ENCODE peak calls at places on chromosome 6, in four cellular contexts. One of them, this sample, is unnamed.
A peak's percentile ranks its signal among the peaks of the same experiment; 100 is the strongest.

GRCh38 chr6:167255918-167256553 is 35.1 kb upstream of the UNC93A start:
- DNase-seq in AG09309: no peak
- DNase-seq in astrocyte of the spinal cord: no peak
- DNase-seq in neural progenitor cell: no peak
- DNase-seq in this sample: no peak

GRCh38 chr6:157764346-157765068 is 58.5 kb upstream of the SNX9 start:
- DNase-seq in AG09309: peak; percentile 100
- DNase-seq in astrocyte of the spinal cord: peak; percentile 100
- DNase-seq in neural progenitor cell: peak; percentile 15
- DNase-seq in this sample: peak; percentile 82

GRCh38 chr6:85449818-85450577 is at the start of gene NT5E:
- DNase-seq in AG09309: no peak
- DNase-seq in astrocyte of the spinal cord: peak; percentile 90
- DNase-seq in neural progenitor cell: peak; percentile 70
- DNase-seq in this sample: peak; percentile 89

GRCh38 chr6:29724937-29725869 is 2.0 kb downstream of the HLA-F start:
- DNase-seq in AG09309: no peak
- DNase-seq in astrocyte of the spinal cord: no peak
- DNase-seq in neural progenitor cell: no peak
- DNase-seq in this sample: no peak

GRCh38 chr6:3742426-3743344 is 8.8 kb downstream of the PXDC1 start:
- DNase-seq in AG09309: no peak
- DNase-seq in astrocyte of the spinal cord: peak; percentile 83
- DNase-seq in neural progenitor cell: peak; percentile 83
- DNase-seq in this sample: peak; percentile 88

GRCh38 chr6:1812487-1812886 is 202.8 kb downstream of the FOXC1 start:
- DNase-seq in AG09309: no peak
- DNase-seq in astrocyte of the spinal cord: no peak
- DNase-seq in neural progenitor cell: no peak
- DNase-seq in this sample: no peak

GRCh38 chr6:53240763-53241162 is 92.1 kb upstream of the GCM1 start:
- DNase-seq in AG09309: no peak
- DNase-seq in astrocyte of the spinal cord: no peak
- DNase-seq in neural progenitor cell: no peak
- DNase-seq in this sample: no peak

GRCh38 chr6:83097675-83098074 is 30.2 kb downstream of the DOP1A start:
- DNase-seq in AG09309: no peak
- DNase-seq in astrocyte of the spinal cord: no peak
- DNase-seq in neural progenitor cell: no peak
- DNase-seq in this sample: no peak

GRCh38 chr6:28336284-28337024 is 506 bp upstream of the ZSCAN31 start:
- DNase-seq in AG09309: no peak
- DNase-seq in astrocyte of the spinal cord: peak; percentile 51
- DNase-seq in neural progenitor cell: peak; percentile 43
- DNase-seq in this sample: peak; percentile 40

GRCh38 chr6:8435845-8436168 is 462 bp upstream of the SLC35B3 start:
- DNase-seq in AG09309: no peak
- DNase-seq in astrocyte of the spinal cord: no peak
- DNase-seq in neural progenitor cell: no peak
- DNase-seq in this sample: no peak

GRCh38 chr6:151199976-151200375 is 39.8 kb upstream of the AKAP12 start:
- DNase-seq in AG09309: no peak
- DNase-seq in astrocyte of the spinal cord: no peak
- DNase-seq in neural progenitor cell: no peak
- DNase-seq in this sample: no peak
- TF ChIP-seq CTCF in AG09309: no peak
- TF ChIP-seq CTCF in astrocyte of the spinal cord: no peak
- TF ChIP-seq CTCF in neural progenitor cell: no peak
- TF ChIP-seq CTCF in this sample: no peak

GRCh38 chr6:6224933-6225486 is 95.5 kb downstream of the F13A1 start:
- DNase-seq in AG09309: no peak
- DNase-seq in astrocyte of the spinal cord: no peak
- DNase-seq in neural progenitor cell: no peak
- DNase-seq in this sample: no peak
- TF ChIP-seq CTCF in AG09309: peak; percentile 9
- TF ChIP-seq CTCF in astrocyte of the spinal cord: no peak
- TF ChIP-seq CTCF in neural progenitor cell: no peak
- TF ChIP-seq CTCF in this sample: no peak

GRCh38 chr6:155340464-155341129 is 26.3 kb upstream of the TFB1M start:
- DNase-seq in AG09309: peak; percentile 35
- DNase-seq in astrocyte of the spinal cord: peak; percentile 64
- DNase-seq in neural progenitor cell: peak; percentile 61
- DNase-seq in this sample: no peak
- TF ChIP-seq CTCF in AG09309: peak; percentile 93
- TF ChIP-seq CTCF in astrocyte of the spinal cord: peak; percentile 69
- TF ChIP-seq CTCF in neural progenitor cell: peak; percentile 65
- TF ChIP-seq CTCF in this sample: no peak

DNA sequence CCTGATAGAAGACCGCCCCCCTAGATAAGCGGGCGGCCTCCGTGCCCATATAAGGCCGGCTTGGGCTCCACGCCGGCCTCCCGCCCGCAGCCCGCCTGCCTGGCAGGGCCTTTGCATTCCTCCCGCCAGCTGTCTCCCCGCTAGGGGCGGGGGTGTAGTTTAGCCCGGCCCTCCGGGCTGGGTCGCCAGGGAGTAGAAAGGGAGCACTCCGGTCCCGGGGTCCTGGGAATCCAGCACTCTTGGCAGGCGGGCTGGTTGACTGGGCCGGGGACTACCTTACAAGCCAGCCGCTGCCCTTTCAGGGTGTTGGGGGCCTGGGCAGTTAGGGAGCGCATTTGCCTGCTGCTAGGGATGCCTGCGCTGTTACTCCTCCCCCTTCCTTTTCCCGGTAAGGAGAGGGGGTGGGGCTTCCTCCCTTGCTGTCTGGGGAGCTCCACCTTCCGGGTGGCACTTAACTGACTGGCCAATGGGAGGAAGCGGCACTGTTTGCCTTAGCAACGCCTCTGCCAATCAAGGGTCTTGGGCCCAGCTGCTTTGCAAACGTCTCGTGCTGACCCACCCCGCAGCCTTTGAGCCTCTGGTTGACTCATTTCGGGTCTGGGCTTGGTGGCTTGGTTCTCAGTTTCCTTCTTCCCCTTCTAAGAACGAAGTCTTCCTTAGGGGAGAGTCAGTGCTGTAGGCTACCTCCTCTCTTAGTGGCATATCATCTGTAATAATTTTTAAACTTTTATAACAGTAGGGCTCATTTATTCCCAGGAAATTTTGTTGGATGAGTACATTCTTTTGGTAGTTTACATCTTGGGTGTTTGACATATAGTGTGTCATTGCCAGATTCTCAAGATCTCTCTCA is 3.4 kb downstream of the SRF start:
- DNase-seq in AG09309: peak; percentile 96
- DNase-seq in astrocyte of the spinal cord: peak; percentile 99
- DNase-seq in neural progenitor cell: peak; percentile 98
- DNase-seq in this sample: peak; percentile 98
- TF ChIP-seq CTCF in AG09309: peak; percentile 26
- TF ChIP-seq CTCF in astrocyte of the spinal cord: no peak
- TF ChIP-seq CTCF in neural progenitor cell: peak; percentile 34
- TF ChIP-seq CTCF in this sample: peak; percentile 19

DNA sequence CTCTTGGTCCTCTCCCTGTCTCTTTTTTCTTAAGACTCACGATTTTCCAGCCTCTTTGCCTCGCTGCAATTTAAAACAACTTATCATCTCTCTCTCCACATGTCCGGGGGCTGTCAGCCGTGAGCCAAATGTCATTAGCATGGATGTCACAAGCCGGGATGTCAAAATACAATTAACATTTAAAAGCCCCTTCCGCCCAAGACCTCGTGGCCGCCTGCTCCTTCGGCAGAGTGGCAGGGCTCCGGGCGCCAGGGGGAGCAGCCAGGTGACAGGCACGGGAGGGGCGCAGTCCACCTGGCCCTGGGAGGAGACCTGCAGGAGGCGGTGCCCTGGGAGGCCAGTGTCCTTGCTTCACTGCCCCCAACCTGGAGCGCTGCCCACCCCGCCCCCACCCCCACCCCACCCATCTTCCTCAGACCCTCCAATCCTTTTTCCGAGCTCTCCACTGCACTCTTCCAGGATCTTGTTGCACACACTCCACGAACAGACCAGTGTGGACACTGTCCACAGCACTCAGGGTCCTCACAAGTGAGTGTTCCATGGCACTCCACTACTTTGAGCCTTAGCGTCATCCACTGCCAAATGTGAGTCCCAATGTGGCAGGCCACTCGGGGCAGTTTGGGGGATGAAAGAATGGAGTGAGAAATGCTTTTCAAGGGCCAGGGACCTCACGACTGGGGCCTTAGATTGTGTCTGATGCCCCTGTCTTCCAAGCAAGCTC is 5.6 kb upstream of the GRM4 start:
- DNase-seq in AG09309: no peak
- DNase-seq in astrocyte of the spinal cord: no peak
- DNase-seq in neural progenitor cell: peak; percentile 39
- DNase-seq in this sample: no peak
- TF ChIP-seq CTCF in AG09309: no peak
- TF ChIP-seq CTCF in astrocyte of the spinal cord: no peak
- TF ChIP-seq CTCF in neural progenitor cell: peak; percentile 12
- TF ChIP-seq CTCF in this sample: no peak

GRCh38 chr6:30727920-30728605 is 7.9 kb downstream of the TUBB start:
- DNase-seq in AG09309: no peak
- DNase-seq in astrocyte of the spinal cord: no peak
- DNase-seq in neural progenitor cell: no peak
- DNase-seq in this sample: no peak
- TF ChIP-seq CTCF in AG09309: peak; percentile 38
- TF ChIP-seq CTCF in astrocyte of the spinal cord: peak; percentile 45
- TF ChIP-seq CTCF in neural progenitor cell: no peak
- TF ChIP-seq CTCF in this sample: no peak

GRCh38 chr6:106557837-106558236 is 71.5 kb downstream of the RTN4IP1 start:
- DNase-seq in AG09309: no peak
- DNase-seq in astrocyte of the spinal cord: no peak
- DNase-seq in neural progenitor cell: no peak
- DNase-seq in this sample: no peak

GRCh38 chr6:106553440-106553839 is 75.9 kb downstream of the RTN4IP1 start:
- DNase-seq in AG09309: no peak
- DNase-seq in astrocyte of the spinal cord: no peak
- DNase-seq in neural progenitor cell: no peak
- DNase-seq in this sample: no peak

GRCh38 chr6:106558364-106558763 is 70.9 kb downstream of the RTN4IP1 start:
- DNase-seq in AG09309: no peak
- DNase-seq in astrocyte of the spinal cord: no peak
- DNase-seq in neural progenitor cell: no peak
- DNase-seq in this sample: no peak

GRCh38 chr6:106555767-106556166 is 73.5 kb downstream of the RTN4IP1 start:
- DNase-seq in AG09309: no peak
- DNase-seq in astrocyte of the spinal cord: no peak
- DNase-seq in neural progenitor cell: no peak
- DNase-seq in this sample: no peak

DNA sequence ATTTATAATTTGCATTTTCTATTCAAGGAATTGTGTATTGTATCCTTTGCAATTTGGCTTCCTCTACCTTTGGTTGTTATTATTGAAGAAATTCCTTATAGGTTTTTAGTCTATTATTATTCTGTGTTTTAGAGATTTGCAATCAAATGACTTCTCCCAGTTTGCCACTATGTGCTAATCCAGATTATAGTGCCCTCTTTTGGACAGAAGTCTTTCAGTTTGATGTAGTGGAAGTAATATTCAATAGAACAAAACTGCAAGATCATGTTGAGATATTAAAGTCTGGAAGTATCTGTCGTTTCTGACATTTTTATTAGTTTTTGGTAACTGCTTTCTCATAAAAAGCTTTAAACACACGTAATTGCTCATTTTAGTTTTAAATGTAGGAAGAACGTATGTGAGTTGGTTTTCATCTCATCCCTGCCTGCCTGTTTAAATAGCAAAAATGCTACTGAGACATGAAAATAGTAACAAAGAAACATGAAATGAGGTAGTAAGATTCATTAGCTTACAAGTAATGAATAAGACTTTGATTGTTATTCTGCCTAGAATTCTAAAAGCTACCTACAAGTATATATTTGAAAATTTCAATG is 72.8 kb downstream of the RTN4IP1 start:
- DNase-seq in AG09309: no peak
- DNase-seq in astrocyte of the spinal cord: peak; percentile 57
- DNase-seq in neural progenitor cell: no peak
- DNase-seq in this sample: no peak
- TF ChIP-seq CTCF in AG09309: peak; percentile 41
- TF ChIP-seq CTCF in astrocyte of the spinal cord: peak; percentile 47
- TF ChIP-seq CTCF in neural progenitor cell: peak; percentile 14
- TF ChIP-seq CTCF in this sample: peak; percentile 16